ENCODE peak calls at places on chromosomes 13 and 19, in ten cellular contexts. O, N, Y, E, Z, X, C, Q, R and V are unnamed samples.

GRCh38 chr19:34276614-34277013 is 22.3 kb downstream of the GARRE1 start:
- DNase-seq in E (no peak), X (no peak), C (no peak), R (no peak), Y (no peak), N (no peak), O (no peak), Q (no peak), Z (no peak), V (no peak)

GRCh38 chr19:8145969-8146368 is 3.4 kb downstream of the FBN3 start:
- DNase-seq in R (no peak), O (no peak), Y (no peak), X (no peak), Q (no peak), Z (no peak), N (no peak), E (no peak), C (no peak), V (no peak)

GRCh38 chr19:36652958-36653357 is 13.7 kb downstream of the ZNF461 start:
- DNase-seq in N (no peak), Z (no peak), C (no peak), E (no peak), X (no peak), Y (no peak), Q (no peak), R (no peak), O (no peak), V (no peak)

GRCh38 chr13:40336228-40337221 is 329.9 kb downstream of the FOXO1 start:
- DNase-seq in E (no peak), Z (no peak), O (no peak), X (no peak), N (no peak), R (no peak), Y (no peak), C (no peak), Q (no peak), V (no peak)

GRCh38 chr13:22061806-22062391 is 391.0 kb downstream of the FGF9 start:
- DNase-seq in E (no peak), R (no peak), X (no peak), C (peak), N (no peak), Z (no peak), Q (no peak), O (no peak), Y (no peak), V (no peak)

GRCh38 chr19:29704562-29705558 is 10.2 kb downstream of the C19orf12 start:
- DNase-seq in R (no peak), Q (no peak), O (no peak), X (no peak), E (no peak), N (no peak), C (peak), Y (no peak), Z (no peak), V (no peak)

GRCh38 chr19:7109678-7110289 is 40.3 kb downstream of the ZNF557 start:
- DNase-seq in R (no peak), C (no peak), E (no peak), Z (no peak), Y (no peak), O (no peak), X (peak), Q (no peak), N (no peak), V (no peak)

GRCh38 chr13:58324130-58324529 is 692.6 kb downstream of the PCDH17 start:
- DNase-seq in R (no peak), X (no peak), Y (no peak), C (no peak), Q (no peak), E (no peak), N (no peak), O (no peak), Z (no peak), V (no peak)

GRCh38 chr19:2726904-2727639 is 5.9 kb upstream of the DIRAS1 start:
- DNase-seq in N (no peak), Q (no peak), Y (no peak), E (no peak), C (no peak), X (no peak), O (no peak), Z (no peak), R (no peak), V (no peak)

GRCh38 chr13:110238795-110239194 is 68.2 kb downstream of the COL4A1 start:
- DNase-seq in E (no peak), R (no peak), C (no peak), Z (no peak), O (no peak), N (peak), Q (no peak), X (peak), Y (no peak), V (no peak)

GRCh38 chr19:5889288-5889971 is 14.2 kb downstream of the NDUFA11 start:
- DNase-seq in R (no peak), Z (no peak), O (no peak), Q (no peak), Y (no peak), N (no peak), X (peak), C (no peak), E (no peak), V (no peak)

GRCh38 chr13:77480071-77480470 is 55.4 kb upstream of the SCEL start:
- DNase-seq in Q (no peak), R (no peak), X (peak), C (no peak), E (no peak), Z (no peak), N (no peak), Y (no peak), O (peak), V (no peak)

GRCh38 chr19:13459351-13459750 is 46.9 kb downstream of the CACNA1A start:
- DNase-seq in R (no peak), N (no peak), X (no peak), Z (no peak), C (no peak), Y (no peak), O (no peak), E (no peak), Q (no peak), V (no peak)

GRCh38 chr19:47707135-47707925 is 5.9 kb upstream of the EHD2 start:
- DNase-seq in Y (peak), Z (no peak), R (peak), N (peak), X (peak), Q (peak), C (peak), E (peak), O (peak), V (peak)

GRCh38 chr19:21482863-21483276 is 22.5 kb upstream of the ZNF429 start:
- DNase-seq in N (peak), C (peak), Z (no peak), E (peak), X (peak), R (peak), Y (peak), Q (peak), O (no peak), V (no peak)

GRCh38 chr13:97621631-97622030 is 187.7 kb downstream of the RAP2A start:
- DNase-seq in R (no peak), Z (no peak), N (no peak), X (no peak), O (no peak), Q (no peak), C (no peak), Y (no peak), E (no peak), V (no peak)

GRCh38 chr19:5983367-5983955 is 5.5 kb upstream of the RANBP3 start:
- DNase-seq in O (no peak), E (no peak), X (no peak), C (no peak), Z (no peak), N (no peak), Y (no peak), R (no peak), Q (no peak), V (no peak)

GRCh38 chr19:17706750-17707181 is 12.5 kb upstream of the MAP1S start:
- DNase-seq in Y (no peak), X (peak), N (no peak), Z (no peak), R (no peak), E (no peak), Q (no peak), O (peak), C (no peak), V (no peak)

GRCh38 chr13:24071423-24072075 is 89.0 kb upstream of the SPATA13 start:
- DNase-seq in Y (no peak), O (no peak), Z (no peak), Q (no peak), E (no peak), C (no peak), N (no peak), R (no peak), X (peak), V (no peak)

GRCh38 chr13:29497137-29497654 is 98.3 kb downstream of the SLC7A1 start:
- DNase-seq in Z (peak), O (peak), X (peak), Y (no peak), Q (peak), N (peak), R (no peak), E (no peak), C (no peak), V (no peak)

GRCh38 chr19:15498910-15499309 is 9.4 kb upstream of the CYP4F22 start:
- DNase-seq in O (no peak), Z (no peak), N (no peak), Q (no peak), E (no peak), R (no peak), X (no peak), C (no peak), Y (no peak), V (no peak)

GRCh38 chr19:8334458-8335342 is 8.4 kb downstream of the KANK3 start:
- DNase-seq in R (no peak), O (peak), Q (no peak), C (peak), Z (no peak), Y (no peak), N (no peak), E (no peak), X (peak), V (peak)

GRCh38 chr19:54309811-54310210 is 3.2 kb downstream of the LILRA5 start:
- DNase-seq in N (no peak), Y (peak), Z (no peak), O (no peak), R (no peak), Q (no peak), E (no peak), C (no peak), X (no peak), V (no peak)

GRCh38 chr13:96178759-96179158 is 88.9 kb downstream of the HS6ST3 start:
- DNase-seq in R (no peak), C (no peak), N (no peak), E (no peak), Y (no peak), Z (no peak), O (no peak), Q (no peak), X (no peak), V (no peak)

GRCh38 chr19:14629557-14629956 is 45.1 kb downstream of the ADGRE3 start:
- DNase-seq in R (no peak), C (no peak), Y (no peak), X (no peak), O (no peak), Z (no peak), Q (no peak), N (no peak), E (no peak), V (no peak)

GRCh38 chr13:78241278-78241919 is 322.8 kb upstream of the EDNRB start:
- DNase-seq in C (peak), N (no peak), Y (no peak), Z (no peak), Q (no peak), R (no peak), X (peak), E (no peak), O (peak), V (peak)

GRCh38 chr19:46785054-46785979 is 3.1 kb downstream of the SLC1A5 start:
- DNase-seq in O (no peak), Q (no peak), Z (no peak), R (no peak), E (no peak), Y (no peak), N (no peak), C (no peak), X (peak), V (no peak)

GRCh38 chr13:91389186-91389585 is 9.2 kb upstream of the GPC5 start:
- DNase-seq in O (no peak), Y (no peak), N (no peak), Z (no peak), R (no peak), Q (no peak), X (no peak), C (no peak), E (no peak), V (no peak)

GRCh38 chr19:18118420-18119242 is 21.1 kb downstream of the MAST3 start:
- DNase-seq in R (no peak), N (no peak), Q (no peak), C (no peak), X (peak), Z (no peak), E (no peak), Y (no peak), O (no peak), V (no peak)

GRCh38 chr13:50291611-50292010 is 276.4 kb downstream of the KCNRG start:
- DNase-seq in R (no peak), E (no peak), Y (no peak), Z (no peak), N (no peak), Q (no peak), C (no peak), X (no peak), O (no peak), V (no peak)

GRCh38 chr19:46639356-46640061 is 3.5 kb upstream of the GNG8 start:
- DNase-seq in X (peak), Y (no peak), R (no peak), C (no peak), E (no peak), Z (no peak), Q (peak), O (peak), N (peak), V (no peak)

GRCh38 chr13:24982333-24982999 is 113.5 kb upstream of the PABPC3 start:
- DNase-seq in X (no peak), O (no peak), R (no peak), N (no peak), E (no peak), Q (no peak), Z (no peak), Y (no peak), C (no peak), V (no peak)

GRCh38 chr13:80047406-80047805 is 293.5 kb downstream of the SPRY2 start:
- DNase-seq in Q (no peak), Y (no peak), N (no peak), O (no peak), Z (no peak), R (no peak), X (peak), C (no peak), E (no peak), V (no peak)

GRCh38 chr19:43467730-43468129 is 2.3 kb upstream of the LYPD3 start:
- DNase-seq in Y (no peak), R (no peak), E (no peak), Z (no peak), Q (no peak), C (no peak), N (no peak), O (no peak), X (peak), V (no peak)

GRCh38 chr19:42200116-42200740 is 17.2 kb downstream of the DEDD2 start:
- DNase-seq in X (no peak), R (no peak), C (no peak), E (no peak), N (no peak), Y (no peak), Q (no peak), O (no peak), Z (no peak), V (no peak)

GRCh38 chr19:42198676-42199439 is 18.6 kb downstream of the DEDD2 start:
- DNase-seq in Z (no peak), Q (no peak), Y (no peak), X (no peak), O (no peak), R (peak), N (no peak), C (peak), E (no peak), V (no peak)

GRCh38 chr19:42201489-42202289 is 15.8 kb downstream of the DEDD2 start:
- DNase-seq in R (no peak), C (peak), X (no peak), O (no peak), N (no peak), Z (no peak), Q (no peak), Y (no peak), E (peak), V (no peak)

GRCh38 chr19:42197375-42197817 is 20.1 kb downstream of the DEDD2 start:
- DNase-seq in X (peak), R (no peak), N (no peak), Y (no peak), O (no peak), C (no peak), E (no peak), Q (no peak), Z (no peak), V (no peak)

DNA sequence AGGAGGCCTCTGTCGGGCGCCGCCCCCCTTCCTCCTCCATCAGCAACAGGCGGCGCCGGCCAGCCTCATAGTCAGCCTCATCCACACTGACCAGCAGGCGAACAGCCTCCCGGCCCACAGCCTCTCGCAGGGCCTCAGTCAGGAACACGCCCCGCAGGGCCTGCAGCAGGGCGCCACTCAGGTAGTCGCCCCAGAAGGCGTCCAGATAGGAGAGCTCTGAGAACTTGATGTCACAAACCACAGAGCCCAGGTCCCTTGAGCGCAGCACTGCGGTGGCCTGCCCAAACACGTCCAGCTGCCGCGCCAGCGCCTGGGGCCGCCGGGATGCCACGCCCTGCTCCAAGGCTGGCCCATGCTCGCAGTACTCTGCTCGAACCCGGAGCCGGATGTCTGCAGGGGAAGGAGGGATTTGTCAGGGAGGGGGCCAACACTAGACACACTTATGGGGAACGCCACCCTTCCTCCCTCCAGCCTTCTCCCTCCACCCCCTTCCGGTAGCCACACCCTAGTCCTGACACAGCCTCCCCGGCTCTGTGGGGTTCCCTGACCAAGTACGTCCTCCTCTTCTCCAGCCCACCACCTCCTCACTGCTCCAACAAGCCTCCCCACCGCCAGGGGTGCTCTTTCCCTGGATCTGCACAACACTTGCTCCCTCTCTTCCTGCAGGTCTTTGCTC is 17.9 kb downstream of the DEDD2 start:
- DNase-seq in O (no peak), X (no peak), E (peak), Z (no peak), N (no peak), R (no peak), Y (no peak), C (peak), Q (no peak), V (no peak)
- TF ChIP-seq CTCF in O (no peak), X (no peak), E (no peak), Z (no peak), N (no peak), R (peak), Y (no peak), C (peak), Q (no peak), V (no peak)

GRCh38 chr19:1089891-1090290 is 5.3 kb downstream of the POLR2E start:
- DNase-seq in E (no peak), R (no peak), N (no peak), Z (no peak), C (no peak), X (no peak), Q (no peak), O (no peak), Y (no peak), V (no peak)
- TF ChIP-seq CTCF in E (no peak), R (no peak), N (no peak), Z (no peak), C (no peak), X (no peak), Q (no peak), O (no peak), Y (no peak), V (no peak)

DNA sequence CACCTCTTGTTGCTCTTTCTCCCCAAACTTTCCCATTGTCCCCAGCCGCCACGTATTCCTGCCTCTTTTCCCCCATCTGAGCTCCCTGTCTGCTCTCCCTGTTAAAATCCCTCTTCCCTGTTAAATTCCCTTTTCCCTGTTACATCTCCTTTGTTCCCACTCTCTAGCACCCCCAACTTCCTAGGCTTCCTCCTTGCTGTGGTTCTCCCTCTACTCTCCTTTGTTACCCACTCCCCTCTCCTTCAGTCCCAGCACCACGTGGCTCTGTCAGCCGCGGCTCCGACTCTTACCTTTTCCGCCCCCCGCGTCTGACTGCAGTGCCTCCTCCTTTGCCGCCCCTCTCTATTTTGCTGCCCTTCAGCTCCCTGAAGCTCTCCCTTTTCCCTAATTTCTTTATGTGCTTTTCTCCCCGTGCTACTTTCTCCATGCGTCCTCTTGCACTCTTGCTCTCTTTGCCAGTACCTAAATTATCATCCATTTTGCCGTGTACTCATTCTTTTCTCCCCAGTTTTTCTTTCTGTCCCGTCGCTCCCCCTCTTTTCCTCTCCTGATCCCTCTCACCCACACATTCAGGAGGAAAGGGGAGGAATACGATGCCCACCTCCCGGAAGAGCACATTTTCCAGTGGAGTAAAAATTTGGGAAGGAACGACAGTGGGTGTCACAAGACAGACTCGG is 986 bp downstream of the ZNF616 start:
- DNase-seq in R (no peak), N (no peak), C (peak), X (peak), Z (no peak), Q (peak), O (peak), E (no peak), Y (no peak), V (peak)
- TF ChIP-seq CTCF in R (no peak), N (no peak), C (no peak), X (no peak), Z (no peak), Q (no peak), O (no peak), E (no peak), Y (no peak), V (no peak)

DNA sequence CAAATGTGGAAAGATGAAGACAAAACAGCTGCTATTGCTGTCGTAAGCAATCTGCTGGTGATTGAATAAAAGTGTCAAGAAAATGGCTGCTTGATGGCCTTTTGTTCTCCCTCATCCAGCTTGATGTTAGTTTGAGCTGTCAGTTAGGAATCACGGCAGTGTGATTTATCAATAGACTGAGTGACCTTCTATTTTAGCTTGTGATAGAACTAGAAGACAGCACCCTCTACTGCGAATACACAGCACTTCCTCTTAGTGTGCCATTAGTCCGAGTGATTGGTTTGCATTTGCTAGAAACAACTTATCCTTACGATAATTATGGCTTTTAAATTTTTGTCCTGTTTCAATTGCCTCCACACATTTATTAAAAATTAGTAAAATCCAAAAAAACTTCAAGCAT is 76.2 kb downstream of the MZT1 start:
- DNase-seq in R (no peak), O (no peak), X (peak), Z (no peak), Q (no peak), N (no peak), E (no peak), Y (no peak), C (no peak), V (no peak)
- TF ChIP-seq CTCF in R (no peak), O (peak), X (peak), Z (no peak), Q (no peak), N (no peak), E (no peak), Y (no peak), C (peak), V (peak)

GRCh38 chr19:56222901-56223300 is 20.8 kb downstream of the ZSCAN5C start:
- DNase-seq in O (no peak), E (no peak), N (no peak), X (no peak), R (no peak), Z (no peak), Q (no peak), C (no peak), Y (no peak), V (no peak)
- TF ChIP-seq CTCF in O (no peak), E (no peak), N (no peak), X (no peak), R (no peak), Z (no peak), Q (no peak), C (no peak), Y (no peak), V (no peak)